ENCODE peak calls at places on chromosomes 1 and 21, in four cellular contexts. F is cardiac muscle cell, E is omental fat pad, N is T-helper 17 cell. A is an unnamed sample.

GRCh38 chr1:35748326-35748725 is 21.5 kb downstream of the CLSPN start:
- DNase-seq in F (no peak), E (no peak), N (no peak), A (no peak)

GRCh38 chr1:100306735-100307313 is 40.8 kb downstream of the RTCA start:
- DNase-seq in F (no peak), E (no peak), N (no peak), A (no peak)

GRCh38 chr1:205377355-205377754 is 20.6 kb upstream of the KLHDC8A start:
- DNase-seq in F (no peak), E (no peak), N (no peak), A (no peak)

GRCh38 chr21:42466700-42467612 is 29.1 kb downstream of the RSPH1 start:
- DNase-seq in F (peak; percentile 45), E (no peak), N (no peak), A (peak; percentile 85)

GRCh38 chr1:3306583-3307285 is 147.7 kb upstream of the ARHGEF16 start:
- DNase-seq in F (no peak), E (no peak), N (no peak), A (no peak)

GRCh38 chr1:57162607-57163235 is 196.9 kb upstream of the C8B start:
- DNase-seq in F (no peak), E (no peak), N (no peak), A (no peak)

GRCh38 chr1:58895082-58895481 is 111.2 kb upstream of the JUN start:
- DNase-seq in F (no peak), E (no peak), N (no peak), A (peak; percentile 35)

GRCh38 chr1:23650344-23650990 is 41.1 kb upstream of the RPL11 start:
- DNase-seq in F (no peak), E (no peak), N (no peak), A (no peak)

GRCh38 chr1:104341944-104342343 is 592.2 kb downstream of the AMY1C start:
- DNase-seq in F (no peak), E (no peak), N (no peak), A (no peak)

GRCh38 chr1:222950892-222951291 is 136.1 kb downstream of the DISP1 start:
- DNase-seq in F (no peak), E (no peak), N (no peak), A (no peak)

GRCh38 chr1:109185990-109186703 is 27.6 kb upstream of the SARS1 start:
- DNase-seq in F (no peak), E (no peak), N (no peak), A (no peak)

GRCh38 chr1:229620876-229621275 is 5.0 kb downstream of the TAF5L start:
- DNase-seq in F (no peak), E (no peak), N (no peak), A (no peak)

GRCh38 chr1:34426325-34426896 is 249.7 kb downstream of the C1orf94 start:
- DNase-seq in F (no peak), E (no peak), N (no peak), A (no peak)

GRCh38 chr21:38479641-38480515 is 18.4 kb downstream of the ERG start:
- DNase-seq in F (no peak), E (no peak), N (no peak), A (no peak)

GRCh38 chr1:64062941-64063581 is 140.4 kb upstream of the UBE2U start:
- DNase-seq in F (no peak), E (no peak), N (no peak), A (no peak)

GRCh38 chr1:112882271-112882744 is 73.7 kb downstream of the SLC16A1 start:
- DNase-seq in F (no peak), E (no peak), N (no peak), A (peak; percentile 90)